ENCODE peak calls at places on chromosomes 3 and 15, in ten cellular contexts. One of them, this sample, is unnamed.

GRCh38 chr15:95799286-95800187 is 531.0 kb upstream of the NR2F2 start:
- DNase-seq in LoVo: no peak
- DNase-seq in fibroblast of lung: peak
- DNase-seq in cardiac fibroblast: peak
- DNase-seq in GM03348: peak
- DNase-seq in DMS 273 treated with DMSO at 0.1 percent for 48 hours: no peak
- DNase-seq in HTR-8/SVneo: peak
- DNase-seq in caudate nucleus: no peak
- DNase-seq in NCI-H1092 treated with DMSO at 0.1 percent for 48 hours: no peak
- DNase-seq in HT1080: peak
- DNase-seq in this sample: no peak

GRCh38 chr3:128881576-128881975 is 2.2 kb downstream of the ACAD9 start:
- DNase-seq in LoVo: no peak
- DNase-seq in fibroblast of lung: no peak
- DNase-seq in cardiac fibroblast: no peak
- DNase-seq in GM03348: no peak
- DNase-seq in DMS 273 treated with DMSO at 0.1 percent for 48 hours: no peak
- DNase-seq in HTR-8/SVneo: no peak
- DNase-seq in caudate nucleus: no peak
- DNase-seq in NCI-H1092 treated with DMSO at 0.1 percent for 48 hours: no peak
- DNase-seq in HT1080: no peak
- DNase-seq in this sample: no peak

GRCh38 chr3:57141719-57142118 is 23.4 kb downstream of the IL17RD start:
- DNase-seq in LoVo: no peak
- DNase-seq in fibroblast of lung: no peak
- DNase-seq in cardiac fibroblast: no peak
- DNase-seq in GM03348: no peak
- DNase-seq in DMS 273 treated with DMSO at 0.1 percent for 48 hours: no peak
- DNase-seq in HTR-8/SVneo: no peak
- DNase-seq in caudate nucleus: no peak
- DNase-seq in NCI-H1092 treated with DMSO at 0.1 percent for 48 hours: no peak
- DNase-seq in HT1080: no peak
- DNase-seq in this sample: no peak

GRCh38 chr15:26156041-26156440 is 292.9 kb upstream of the ATP10A start:
- DNase-seq in LoVo: no peak
- DNase-seq in fibroblast of lung: no peak
- DNase-seq in cardiac fibroblast: no peak
- DNase-seq in GM03348: no peak
- DNase-seq in DMS 273 treated with DMSO at 0.1 percent for 48 hours: no peak
- DNase-seq in HTR-8/SVneo: no peak
- DNase-seq in caudate nucleus: peak
- DNase-seq in NCI-H1092 treated with DMSO at 0.1 percent for 48 hours: no peak
- DNase-seq in HT1080: no peak
- DNase-seq in this sample: no peak

GRCh38 chr3:126117212-126117611 is 33.3 kb upstream of the SLC41A3 start:
- DNase-seq in LoVo: no peak
- DNase-seq in fibroblast of lung: no peak
- DNase-seq in cardiac fibroblast: no peak
- DNase-seq in GM03348: no peak
- DNase-seq in DMS 273 treated with DMSO at 0.1 percent for 48 hours: no peak
- DNase-seq in HTR-8/SVneo: no peak
- DNase-seq in caudate nucleus: no peak
- DNase-seq in NCI-H1092 treated with DMSO at 0.1 percent for 48 hours: no peak
- DNase-seq in HT1080: no peak
- DNase-seq in this sample: no peak

GRCh38 chr3:58045084-58045483 is 36.9 kb downstream of the FLNB start:
- DNase-seq in LoVo: no peak
- DNase-seq in fibroblast of lung: no peak
- DNase-seq in cardiac fibroblast: peak
- DNase-seq in GM03348: peak
- DNase-seq in DMS 273 treated with DMSO at 0.1 percent for 48 hours: no peak
- DNase-seq in HTR-8/SVneo: no peak
- DNase-seq in caudate nucleus: no peak
- DNase-seq in NCI-H1092 treated with DMSO at 0.1 percent for 48 hours: no peak
- DNase-seq in HT1080: no peak
- DNase-seq in this sample: no peak

GRCh38 chr3:82038536-82038935 is 277.1 kb upstream of the GBE1 start:
- DNase-seq in LoVo: no peak
- DNase-seq in fibroblast of lung: no peak
- DNase-seq in cardiac fibroblast: no peak
- DNase-seq in GM03348: no peak
- DNase-seq in DMS 273 treated with DMSO at 0.1 percent for 48 hours: no peak
- DNase-seq in HTR-8/SVneo: no peak
- DNase-seq in caudate nucleus: no peak
- DNase-seq in NCI-H1092 treated with DMSO at 0.1 percent for 48 hours: peak
- DNase-seq in HT1080: no peak
- DNase-seq in this sample: no peak

GRCh38 chr3:54599741-54600140 is 328.1 kb downstream of the LRTM1 start:
- DNase-seq in LoVo: no peak
- DNase-seq in fibroblast of lung: no peak
- DNase-seq in cardiac fibroblast: no peak
- DNase-seq in GM03348: no peak
- DNase-seq in DMS 273 treated with DMSO at 0.1 percent for 48 hours: no peak
- DNase-seq in HTR-8/SVneo: no peak
- DNase-seq in caudate nucleus: peak
- DNase-seq in NCI-H1092 treated with DMSO at 0.1 percent for 48 hours: peak
- DNase-seq in HT1080: no peak
- DNase-seq in this sample: no peak

GRCh38 chr3:51997172-51997571 is 1.5 kb upstream of the RPL29 start:
- DNase-seq in LoVo: no peak
- DNase-seq in fibroblast of lung: no peak
- DNase-seq in cardiac fibroblast: no peak
- DNase-seq in GM03348: no peak
- DNase-seq in DMS 273 treated with DMSO at 0.1 percent for 48 hours: no peak
- DNase-seq in HTR-8/SVneo: no peak
- DNase-seq in caudate nucleus: no peak
- DNase-seq in NCI-H1092 treated with DMSO at 0.1 percent for 48 hours: no peak
- DNase-seq in HT1080: no peak
- DNase-seq in this sample: no peak

This sample was measured in CD4-positive, alpha-beta memory T cell.